ENCODE peak calls at places on chromosomes 5 and 9, in six cellular contexts. P is fibroblast of lung; E is cardiac muscle cell; V is Peyer's patch; W is effector memory CD4-positive, alpha-beta T cell; U is breast epithelium. I is an unnamed sample.
A peak's percentile ranks its signal among the peaks of the same experiment; 100 is the strongest.

GRCh38 chr9:124077915-124078572 is 66.5 kb downstream of the LHX2 start:
- DNase-seq in E (no peak), W (no peak), U (no peak), V (no peak), P (no peak), I (peak; percentile 29)

GRCh38 chr9:5085993-5086392 is 99.4 kb downstream of the INSL6 start:
- DNase-seq in W (no peak), P (no peak), U (no peak), E (no peak), V (no peak), I (no peak)

GRCh38 chr5:132426525-132427138 is 57.1 kb downstream of the SLC22A5 start:
- DNase-seq in P (peak; percentile 90), E (no peak), U (no peak), W (peak; percentile 63), V (peak; percentile 95), I (peak; percentile 71)

GRCh38 chr5:151084363-151084762 is 3.5 kb upstream of the TNIP1 start:
- DNase-seq in V (no peak), U (no peak), W (no peak), E (no peak), P (no peak), I (no peak)

GRCh38 chr9:97704327-97704677 is 7.2 kb upstream of the XPA start:
- DNase-seq in V (no peak), W (no peak), U (no peak), E (no peak), P (peak; percentile 8), I (no peak)

GRCh38 chr9:35749515-35750255 is 598 bp downstream of the RGP1 start:
- DNase-seq in W (no peak), P (no peak), E (peak; percentile 45), U (no peak), V (peak; percentile 86), I (no peak)

GRCh38 chr5:133366438-133366837 is 245.9 kb downstream of the FSTL4 start:
- DNase-seq in V (no peak), U (no peak), W (no peak), E (no peak), P (no peak), I (no peak)

GRCh38 chr5:121981254-121981653 is 19.5 kb downstream of the SRFBP1 start:
- DNase-seq in V (no peak), P (no peak), U (no peak), W (no peak), E (no peak), I (no peak)

GRCh38 chr9:130908129-130908877 is 11.7 kb upstream of the QRFP start:
- DNase-seq in E (no peak), P (no peak), U (no peak), V (no peak), W (no peak), I (no peak)

GRCh38 chr9:92171822-92172221 is 56.6 kb upstream of the SPTLC1 start:
- DNase-seq in W (no peak), P (no peak), E (no peak), U (no peak), V (no peak), I (no peak)

GRCh38 chr9:127805620-127806019 is 2.9 kb downstream of the FPGS start:
- DNase-seq in E (peak; percentile 67), U (no peak), V (peak; percentile 74), P (peak; percentile 36), W (no peak), I (no peak)

GRCh38 chr5:54115768-54116403 is 194.5 kb downstream of the ARL15 start:
- DNase-seq in P (no peak), U (no peak), W (no peak), V (no peak), E (no peak), I (peak; percentile 18)

GRCh38 chr9:25261445-25261844 is 416.8 kb downstream of the TUSC1 start:
- DNase-seq in P (no peak), U (no peak), V (no peak), E (no peak), W (no peak), I (no peak)

GRCh38 chr5:65928341-65928752 is 2.0 kb downstream of the ERBIN start:
- DNase-seq in P (peak; percentile 28), W (no peak), E (no peak), U (no peak), V (no peak), I (no peak)

GRCh38 chr5:136089804-136090203 is 42.8 kb upstream of the SMAD5 start:
- DNase-seq in V (no peak), W (no peak), P (no peak), U (no peak), E (no peak), I (no peak)

GRCh38 chr9:12141422-12141821 is 551.8 kb upstream of the TYRP1 start:
- DNase-seq in U (no peak), P (no peak), W (no peak), E (no peak), V (no peak), I (no peak)

GRCh38 chr9:99400184-99400731 is 178.2 kb downstream of the SEC61B start:
- DNase-seq in W (no peak), E (peak; percentile 9), U (no peak), V (no peak), P (no peak), I (no peak)

GRCh38 chr5:59276277-59276647 is 617.3 kb downstream of the PDE4D start:
- DNase-seq in V (no peak), U (no peak), W (no peak), P (no peak), E (no peak), I (no peak)

GRCh38 chr5:59275170-59275536 is 618.4 kb downstream of the PDE4D start:
- DNase-seq in V (no peak), P (peak; percentile 6), W (no peak), E (no peak), U (no peak), I (no peak)

GRCh38 chr5:59274130-59274529 is 619.4 kb downstream of the PDE4D start:
- DNase-seq in W (no peak), P (no peak), V (no peak), U (no peak), E (no peak), I (no peak)

GRCh38 chr5:59275537-59276276 is 617.8 kb downstream of the PDE4D start:
- DNase-seq in E (peak; percentile 69), V (peak; percentile 63), W (no peak), P (peak; percentile 68), U (no peak), I (peak; percentile 49)

DNA sequence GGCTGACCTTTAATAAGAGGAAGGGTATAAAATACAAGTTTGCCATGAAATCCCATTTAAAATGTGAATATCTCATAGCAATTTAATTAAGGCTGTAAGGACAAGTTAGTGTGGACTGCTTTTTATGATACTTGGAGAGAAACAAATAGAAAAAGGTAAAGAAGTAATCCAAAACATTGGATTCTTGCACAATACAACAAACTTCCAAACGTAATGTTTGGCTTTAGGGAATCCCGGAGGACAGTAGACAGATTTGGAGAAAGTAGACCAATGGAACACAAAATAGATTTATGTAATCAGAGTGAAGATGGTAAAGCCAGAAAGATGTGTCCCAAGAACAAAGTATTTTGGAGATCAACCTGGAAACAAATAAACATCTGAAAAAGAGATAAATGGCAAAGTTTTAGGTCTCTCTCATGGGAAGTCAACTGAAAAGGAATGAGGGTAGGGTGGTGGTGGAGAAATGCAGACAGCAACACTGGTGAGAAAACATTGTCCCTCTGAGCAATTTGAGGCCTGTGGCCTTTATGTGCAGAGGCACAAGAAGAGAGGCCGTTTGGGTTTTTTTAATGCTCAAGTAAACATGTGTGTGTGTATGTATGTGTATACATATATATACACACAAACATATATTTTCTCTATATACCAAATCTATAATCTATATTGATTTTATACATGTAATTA is 620.6 kb downstream of the PDE4D start:
- DNase-seq in W (no peak), U (no peak), E (no peak), V (no peak), P (no peak), I (no peak)
- H3K27ac ChIP-seq in W (no peak overlapping the region), U (no peak overlapping the region), E (no peak overlapping the region), V (peak overlapping the region; percentile 11), P (no peak overlapping the region), I (no peak overlapping the region)

GRCh38 chr9:13917534-13917933 is 396.4 kb downstream of the NFIB start:
- DNase-seq in P (no peak), E (no peak), V (no peak), U (no peak), W (no peak), I (no peak)

GRCh38 chr9:13915131-13915530 is 398.8 kb downstream of the NFIB start:
- DNase-seq in P (no peak), E (peak; percentile 61), V (no peak), W (no peak), U (no peak), I (no peak)

GRCh38 chr9:13915591-13916301 is 398.2 kb downstream of the NFIB start:
- DNase-seq in V (no peak), E (no peak), P (no peak), U (no peak), W (no peak), I (no peak)

GRCh38 chr9:13923381-13923780 is 390.6 kb downstream of the NFIB start:
- DNase-seq in V (no peak), P (no peak), E (no peak), U (no peak), W (no peak), I (no peak)

DNA sequence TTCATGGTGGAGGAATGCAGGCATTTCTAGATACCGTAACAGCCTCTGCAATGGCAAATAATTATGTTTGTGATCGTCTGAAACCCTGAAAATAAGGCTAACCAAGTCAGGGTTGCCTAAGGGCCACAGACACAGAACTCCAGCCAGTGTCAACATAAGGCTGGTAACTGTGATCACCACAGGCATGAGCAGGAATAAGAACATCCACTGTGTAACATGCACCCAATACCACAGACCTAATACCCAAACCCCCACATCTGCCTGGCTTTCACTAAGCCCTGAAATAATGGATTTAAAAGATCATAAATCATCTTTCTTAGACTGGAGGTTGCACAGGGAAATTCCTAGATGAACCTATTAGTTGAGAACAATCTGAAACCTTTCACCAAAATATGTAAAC is 394.6 kb downstream of the NFIB start:
- DNase-seq in V (no peak), P (no peak), E (no peak), W (no peak), U (no peak), I (no peak)
- H3K27ac ChIP-seq in V (no peak overlapping the region), P (no peak overlapping the region), E (no peak overlapping the region), W (no peak overlapping the region), U (no peak overlapping the region), I (no peak overlapping the region)

GRCh38 chr5:157267766-157268480 is 2.0 kb downstream of the CYFIP2 start:
- DNase-seq in U (no peak), P (no peak), W (no peak), E (no peak), V (no peak), I (peak; percentile 29)
- H3K27ac ChIP-seq in U (no peak overlapping the region), P (no peak overlapping the region), W (peak overlapping the region; percentile 88), E (peak overlapping the region; percentile 59), V (peak overlapping the region; percentile 29), I (peak overlapping the region; percentile 13)

DNA sequence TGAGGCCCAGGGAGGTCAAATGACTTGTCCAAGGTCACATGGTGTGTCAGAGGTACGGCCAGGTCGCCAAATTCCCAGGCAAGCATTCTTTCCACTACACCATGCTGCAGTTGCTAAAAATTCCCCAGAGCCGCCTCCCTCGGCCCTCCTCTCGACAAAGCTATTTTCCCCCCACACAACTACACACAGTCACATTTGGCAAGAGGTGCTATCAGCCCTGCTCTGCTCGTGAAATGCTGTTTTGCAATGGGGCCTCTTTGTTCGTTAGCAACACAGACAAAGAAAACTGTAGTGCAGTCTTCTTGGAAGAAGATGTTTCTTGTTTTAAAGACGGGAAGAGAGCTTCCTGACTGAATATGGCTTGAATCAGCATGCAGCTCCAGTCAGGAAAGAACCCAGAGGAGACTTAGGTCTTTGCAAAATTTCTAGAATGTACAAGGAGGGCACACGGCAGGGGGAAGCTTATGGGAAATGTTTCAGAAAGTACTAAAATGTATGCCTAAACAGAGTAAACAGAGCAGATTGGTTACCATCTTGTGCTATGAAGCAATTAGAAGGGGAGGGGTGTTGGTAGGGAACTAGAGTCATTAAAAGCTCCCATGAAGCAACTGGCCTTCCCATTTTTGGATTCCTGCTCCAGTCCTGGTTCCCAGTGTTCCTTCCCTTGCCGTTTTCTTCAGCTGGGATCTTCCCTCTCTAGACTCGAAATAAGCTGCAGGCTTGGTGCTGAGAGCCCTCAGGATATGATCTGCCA is 14.2 kb downstream of the SLIT3 start:
- DNase-seq in P (no peak), E (no peak), W (no peak), U (no peak), V (no peak), I (no peak)
- H3K27ac ChIP-seq in P (no peak overlapping the region), E (peak overlapping the region; percentile 57), W (no peak overlapping the region), U (peak overlapping the region; percentile 85), V (no peak overlapping the region), I (no peak overlapping the region)

I was measured in epithelial cell of prostate.